ENCODE peak calls at places on chromosomes 13 and 19, in four cellular contexts. One of them, this sample, is unnamed.

GRCh38 chr19:30482956-30483355 is 110.8 kb downstream of the ZNF536 start:
- DNase-seq in DND-41: no peak
- DNase-seq in right cardiac atrium: no peak
- DNase-seq in HL-60: no peak
- DNase-seq in this sample: no peak

GRCh38 chr13:71028884-71029283 is 838.1 kb downstream of the DACH1 start:
- DNase-seq in DND-41: no peak
- DNase-seq in right cardiac atrium: no peak
- DNase-seq in HL-60: no peak
- DNase-seq in this sample: no peak

GRCh38 chr19:21677696-21678418 is 89.5 kb downstream of the ZNF100 start:
- DNase-seq in DND-41: peak; percentile 81
- DNase-seq in right cardiac atrium: no peak
- DNase-seq in HL-60: no peak
- DNase-seq in this sample: no peak

GRCh38 chr19:41998246-41999020 is 4.4 kb upstream of the ATP1A3 start:
- DNase-seq in DND-41: no peak
- DNase-seq in right cardiac atrium: peak; percentile 33
- DNase-seq in HL-60: peak; percentile 41
- DNase-seq in this sample: no peak

GRCh38 chr13:77698211-77699058 is 948 bp downstream of the SLAIN1 start:
- DNase-seq in DND-41: peak; percentile 48
- DNase-seq in right cardiac atrium: peak; percentile 20
- DNase-seq in HL-60: peak; percentile 38
- DNase-seq in this sample: no peak

GRCh38 chr19:8526345-8527062 is 12.5 kb upstream of the ZNF414 start:
- DNase-seq in DND-41: no peak
- DNase-seq in right cardiac atrium: peak; percentile 92
- DNase-seq in HL-60: no peak
- DNase-seq in this sample: peak; percentile 78

GRCh38 chr13:107860284-107860683 is 355.1 kb downstream of the LIG4 start:
- DNase-seq in DND-41: no peak
- DNase-seq in right cardiac atrium: no peak
- DNase-seq in HL-60: no peak
- DNase-seq in this sample: no peak

GRCh38 chr19:1725100-1726064 is 27.9 kb upstream of the ONECUT3 start:
- DNase-seq in DND-41: no peak
- DNase-seq in right cardiac atrium: peak; percentile 60
- DNase-seq in HL-60: no peak
- DNase-seq in this sample: no peak

GRCh38 chr19:17680235-17680722 is 7.9 kb downstream of the UNC13A start:
- DNase-seq in DND-41: no peak
- DNase-seq in right cardiac atrium: peak; percentile 87
- DNase-seq in HL-60: no peak
- DNase-seq in this sample: no peak

GRCh38 chr13:113405481-113406300 is 41.8 kb upstream of the GRTP1 start:
- DNase-seq in DND-41: no peak
- DNase-seq in right cardiac atrium: no peak
- DNase-seq in HL-60: no peak
- DNase-seq in this sample: no peak

GRCh38 chr13:82681535-82681934 is 1200.7 kb downstream of the SLITRK1 start:
- DNase-seq in DND-41: no peak
- DNase-seq in right cardiac atrium: no peak
- DNase-seq in HL-60: no peak
- DNase-seq in this sample: no peak

GRCh38 chr13:39847336-39847735 is 191.9 kb downstream of the COG6 start:
- DNase-seq in DND-41: no peak
- DNase-seq in right cardiac atrium: no peak
- DNase-seq in HL-60: no peak
- DNase-seq in this sample: no peak

GRCh38 chr19:13078897-13079541 is 23.6 kb downstream of the LYL1 start:
- DNase-seq in DND-41: no peak
- DNase-seq in right cardiac atrium: peak; percentile 49
- DNase-seq in HL-60: peak; percentile 42
- DNase-seq in this sample: no peak

GRCh38 chr13:20997301-20998061 is 63.9 kb downstream of the LATS2 start:
- DNase-seq in DND-41: no peak
- DNase-seq in right cardiac atrium: peak; percentile 34
- DNase-seq in HL-60: no peak
- DNase-seq in this sample: peak; percentile 88

GRCh38 chr19:42113641-42114348 is 18.5 kb downstream of the POU2F2 start:
- DNase-seq in DND-41: peak; percentile 83
- DNase-seq in right cardiac atrium: no peak
- DNase-seq in HL-60: no peak
- DNase-seq in this sample: peak; percentile 86

GRCh38 chr13:101572456-101572855 is 120.0 kb downstream of the ITGBL1 start:
- DNase-seq in DND-41: no peak
- DNase-seq in right cardiac atrium: no peak
- DNase-seq in HL-60: no peak
- DNase-seq in this sample: no peak

DNA sequence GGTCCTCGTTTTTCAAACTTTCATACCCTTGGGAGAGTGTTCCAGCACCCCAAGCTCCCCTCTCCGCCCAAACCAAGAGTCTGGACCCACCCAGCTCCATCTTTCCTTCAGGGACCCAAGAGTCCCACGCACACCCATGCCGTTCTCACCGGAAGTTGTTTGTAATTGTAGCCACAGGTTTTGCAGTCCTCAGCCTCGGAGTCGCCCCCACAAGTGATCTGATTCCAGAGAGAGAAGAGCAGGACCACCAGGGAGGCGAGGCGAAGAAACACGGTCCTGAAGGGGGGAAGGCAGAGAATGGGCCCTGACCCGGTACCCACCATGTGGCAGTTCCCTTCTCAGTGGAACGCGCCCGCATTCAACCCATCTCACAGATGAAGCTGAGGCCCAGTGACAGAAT is 3.4 kb upstream of the LENG1 start:
- DNase-seq in DND-41: peak; percentile 33
- DNase-seq in right cardiac atrium: no peak
- DNase-seq in HL-60: no peak
- DNase-seq in this sample: no peak
- H3K4me3 ChIP-seq in DND-41: peak overlapping the region; percentile 88
- H3K4me3 ChIP-seq in right cardiac atrium: peak overlapping the region; percentile 31
- H3K4me3 ChIP-seq in HL-60: peak overlapping the region; percentile 50
- H3K4me3 ChIP-seq in this sample: peak overlapping the region; percentile 60

DNA sequence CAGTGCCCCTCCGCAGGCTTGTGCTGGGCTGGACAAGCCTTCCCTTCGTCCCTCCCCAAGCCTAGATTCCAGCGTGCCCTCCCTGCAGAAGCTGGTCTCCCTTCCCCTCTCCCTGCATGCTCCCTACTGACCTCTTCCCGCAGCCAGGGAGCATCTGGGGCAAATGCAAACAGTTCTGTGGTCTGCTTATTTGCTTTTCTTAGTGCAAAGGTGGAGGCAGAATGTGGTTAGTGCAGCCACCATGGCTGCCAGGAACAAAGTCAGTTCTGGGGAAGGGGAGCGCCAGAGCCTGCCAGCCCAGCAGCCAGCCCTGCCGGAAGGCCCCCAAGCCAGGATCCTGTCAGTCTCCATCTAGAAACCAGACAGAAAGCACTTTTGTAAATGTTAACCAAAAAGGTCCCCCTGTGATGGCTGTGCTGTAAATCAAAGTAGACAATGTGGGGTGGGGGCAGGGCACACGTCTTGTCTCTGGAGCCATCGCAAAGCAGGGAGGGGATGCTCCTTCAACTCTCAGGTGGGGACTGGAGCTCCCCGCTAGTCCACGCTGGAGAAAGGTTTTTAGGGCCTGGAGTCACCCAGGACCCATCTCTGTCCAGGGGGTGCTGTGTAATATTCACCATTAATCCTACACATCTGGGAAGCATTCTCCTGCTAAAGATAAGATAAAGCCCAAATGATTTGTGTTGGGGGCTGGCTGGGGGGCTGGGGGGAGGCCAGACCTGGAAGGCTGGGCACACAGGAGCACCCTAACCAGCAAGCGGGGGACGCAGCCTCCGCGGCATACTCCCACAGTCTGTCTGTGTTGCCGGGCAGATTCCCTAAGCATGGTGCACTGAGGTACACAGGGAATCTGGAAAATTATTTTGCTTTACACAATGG is 30.9 kb downstream of the SERP2 start:
- DNase-seq in DND-41: no peak
- DNase-seq in right cardiac atrium: no peak
- DNase-seq in HL-60: no peak
- DNase-seq in this sample: no peak
- H3K4me3 ChIP-seq in DND-41: no peak overlapping the region
- H3K4me3 ChIP-seq in right cardiac atrium: no peak overlapping the region
- H3K4me3 ChIP-seq in HL-60: no peak overlapping the region
- H3K4me3 ChIP-seq in this sample: no peak overlapping the region

GRCh38 chr13:51455532-51455931 is 2.7 kb upstream of the INTS6 start:
- DNase-seq in DND-41: no peak
- DNase-seq in right cardiac atrium: peak; percentile 19
- DNase-seq in HL-60: no peak
- DNase-seq in this sample: no peak
- H3K4me3 ChIP-seq in DND-41: no peak overlapping the region
- H3K4me3 ChIP-seq in right cardiac atrium: no peak overlapping the region
- H3K4me3 ChIP-seq in HL-60: no peak overlapping the region
- H3K4me3 ChIP-seq in this sample: no peak overlapping the region

GRCh38 chr19:46731007-46731501 is 14.1 kb upstream of the PRKD2 start:
- DNase-seq in DND-41: no peak
- DNase-seq in right cardiac atrium: no peak
- DNase-seq in HL-60: peak; percentile 86
- DNase-seq in this sample: peak; percentile 59

GRCh38 chr19:46730595-46730994 is 13.7 kb upstream of the PRKD2 start:
- DNase-seq in DND-41: no peak
- DNase-seq in right cardiac atrium: no peak
- DNase-seq in HL-60: no peak
- DNase-seq in this sample: no peak

GRCh38 chr19:46730187-46730586 is 13.3 kb upstream of the PRKD2 start:
- DNase-seq in DND-41: no peak
- DNase-seq in right cardiac atrium: no peak
- DNase-seq in HL-60: no peak
- DNase-seq in this sample: no peak

GRCh38 chr19:46732172-46732938 is 13.5 kb upstream of the FKRP start:
- DNase-seq in DND-41: no peak
- DNase-seq in right cardiac atrium: no peak
- DNase-seq in HL-60: no peak
- DNase-seq in this sample: no peak

DNA sequence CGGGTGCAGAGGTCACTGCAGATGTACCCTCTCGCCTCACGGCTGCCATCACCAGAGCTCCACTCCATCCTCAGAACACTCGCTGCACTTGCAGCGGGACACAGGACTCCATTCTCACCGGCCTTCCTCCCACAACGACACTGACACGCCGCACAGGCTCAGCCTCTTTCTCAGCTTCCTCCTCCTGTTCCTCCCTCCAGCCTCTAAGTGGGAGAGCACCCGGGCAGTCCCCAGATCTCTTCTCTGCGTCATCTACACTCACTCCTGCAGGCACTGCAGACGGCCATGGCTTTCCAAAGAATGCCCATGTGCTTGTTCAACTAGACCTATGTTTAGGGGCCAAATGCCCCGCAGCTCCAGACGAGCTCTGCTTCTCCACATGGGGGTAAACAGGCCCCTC is 14.3 kb upstream of the FKRP start:
- DNase-seq in DND-41: no peak
- DNase-seq in right cardiac atrium: no peak
- DNase-seq in HL-60: peak; percentile 72
- DNase-seq in this sample: no peak
- H3K4me3 ChIP-seq in DND-41: no peak overlapping the region
- H3K4me3 ChIP-seq in right cardiac atrium: no peak overlapping the region
- H3K4me3 ChIP-seq in HL-60: no peak overlapping the region
- H3K4me3 ChIP-seq in this sample: no peak overlapping the region

GRCh38 chr13:23610187-23610576 is 40.0 kb downstream of the TNFRSF19 start:
- DNase-seq in DND-41: no peak
- DNase-seq in right cardiac atrium: peak; percentile 64
- DNase-seq in HL-60: no peak
- DNase-seq in this sample: no peak
- H3K4me3 ChIP-seq in DND-41: no peak overlapping the region
- H3K4me3 ChIP-seq in right cardiac atrium: peak overlapping the region; percentile 33
- H3K4me3 ChIP-seq in HL-60: no peak overlapping the region
- H3K4me3 ChIP-seq in this sample: no peak overlapping the region

GRCh38 chr13:35700661-35701060 is 224.2 kb upstream of the MAB21L1 start:
- DNase-seq in DND-41: no peak
- DNase-seq in right cardiac atrium: no peak
- DNase-seq in HL-60: no peak
- DNase-seq in this sample: no peak
- H3K4me3 ChIP-seq in DND-41: no peak overlapping the region
- H3K4me3 ChIP-seq in right cardiac atrium: no peak overlapping the region
- H3K4me3 ChIP-seq in HL-60: no peak overlapping the region
- H3K4me3 ChIP-seq in this sample: no peak overlapping the region

DNA sequence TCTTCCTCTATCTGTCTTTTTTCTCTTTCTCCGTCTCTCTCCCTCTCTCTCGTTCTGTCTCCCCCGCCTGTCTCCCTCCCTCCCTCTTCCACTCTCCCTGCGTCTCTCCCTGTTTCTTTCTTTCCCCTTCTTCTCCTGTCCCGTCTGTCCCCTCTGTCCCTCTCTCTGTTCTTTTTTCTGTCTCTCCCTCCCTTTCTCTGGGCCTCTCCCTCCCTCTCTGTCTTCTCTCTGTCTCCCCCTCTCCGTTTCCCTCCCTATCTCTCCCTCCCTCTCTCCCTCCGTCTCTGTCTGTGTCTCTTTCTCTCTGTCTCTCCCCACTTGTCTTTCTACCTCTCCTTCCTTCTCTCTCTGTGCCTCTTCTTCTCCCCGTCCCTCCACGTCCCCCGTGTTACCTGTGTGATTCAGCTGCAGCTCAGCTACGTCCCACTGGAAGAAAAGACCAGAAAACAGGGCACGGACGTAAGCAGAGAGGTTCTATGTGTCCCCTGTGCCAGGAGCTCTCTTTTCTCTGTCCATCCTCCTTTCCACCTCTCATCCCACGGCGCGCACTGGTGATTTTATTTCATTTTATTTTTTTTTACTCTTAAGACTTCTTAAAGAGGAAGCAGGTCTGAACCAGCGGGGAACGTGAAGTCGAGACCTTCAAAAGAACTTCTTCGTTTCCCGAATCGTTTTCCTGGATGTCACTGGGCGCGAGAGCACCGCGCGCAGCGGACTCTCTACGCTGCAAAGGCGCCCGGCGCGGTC is 1.1 kb downstream of the CD70 start:
- DNase-seq in DND-41: no peak
- DNase-seq in right cardiac atrium: no peak
- DNase-seq in HL-60: no peak
- DNase-seq in this sample: no peak
- H3K4me3 ChIP-seq in DND-41: peak overlapping the region; percentile 71
- H3K4me3 ChIP-seq in right cardiac atrium: no peak overlapping the region
- H3K4me3 ChIP-seq in HL-60: no peak overlapping the region
- H3K4me3 ChIP-seq in this sample: no peak overlapping the region

GRCh38 chr19:56594446-56594782 is 688 bp upstream of the ZNF71 start:
- DNase-seq in DND-41: no peak
- DNase-seq in right cardiac atrium: no peak
- DNase-seq in HL-60: no peak
- DNase-seq in this sample: no peak
- H3K4me3 ChIP-seq in DND-41: peak overlapping the region; percentile 73
- H3K4me3 ChIP-seq in right cardiac atrium: peak overlapping the region; percentile 82
- H3K4me3 ChIP-seq in HL-60: peak overlapping the region; percentile 95
- H3K4me3 ChIP-seq in this sample: peak overlapping the region; percentile 92

This sample was measured in AG04450.